ENCODE peak calls at places on chromosomes 6 and 20, in five cellular contexts. I, O, E, L and Z are unnamed samples.

GRCh38 chr6:126337323-126337722 is 2.6 kb upstream of the CENPW start:
- DNase-seq in I (no peak), O (no peak), E (peak), L (no peak), Z (no peak)

GRCh38 chr6:32290886-32291450 is 67.1 kb upstream of the NOTCH4 start:
- DNase-seq in I (no peak), O (no peak), E (peak), L (no peak), Z (no peak)

GRCh38 chr6:26020983-26021349 is 58.4 kb downstream of the TRIM38 start:
- DNase-seq in I (peak), O (peak), E (peak), L (peak), Z (peak)

GRCh38 chr6:168609914-168610490 is 169.0 kb downstream of the SMOC2 start:
- DNase-seq in I (no peak), O (no peak), E (no peak), L (no peak), Z (no peak)

GRCh38 chr6:108896111-108896661 is 48.0 kb downstream of the ARMC2 start:
- DNase-seq in I (no peak), O (no peak), E (peak), L (no peak), Z (no peak)

GRCh38 chr6:116500969-116501433 is 10.4 kb upstream of the CALHM5 start:
- DNase-seq in I (no peak), O (no peak), E (no peak), L (peak), Z (no peak)

GRCh38 chr6:53299331-53299835 is 49.4 kb downstream of the ELOVL5 start:
- DNase-seq in I (no peak), O (no peak), E (no peak), L (no peak), Z (no peak)

GRCh38 chr6:89139509-89140346 is 6.1 kb upstream of the PM20D2 start:
- DNase-seq in I (no peak), O (no peak), E (no peak), L (no peak), Z (no peak)

GRCh38 chr6:33599413-33599911 is 19.4 kb upstream of the BAK1 start:
- DNase-seq in I (no peak), O (no peak), E (no peak), L (no peak), Z (no peak)

GRCh38 chr6:100554228-100554627 is 89.5 kb upstream of the SIM1 start:
- DNase-seq in I (no peak), O (no peak), E (no peak), L (no peak), Z (no peak)

DNA sequence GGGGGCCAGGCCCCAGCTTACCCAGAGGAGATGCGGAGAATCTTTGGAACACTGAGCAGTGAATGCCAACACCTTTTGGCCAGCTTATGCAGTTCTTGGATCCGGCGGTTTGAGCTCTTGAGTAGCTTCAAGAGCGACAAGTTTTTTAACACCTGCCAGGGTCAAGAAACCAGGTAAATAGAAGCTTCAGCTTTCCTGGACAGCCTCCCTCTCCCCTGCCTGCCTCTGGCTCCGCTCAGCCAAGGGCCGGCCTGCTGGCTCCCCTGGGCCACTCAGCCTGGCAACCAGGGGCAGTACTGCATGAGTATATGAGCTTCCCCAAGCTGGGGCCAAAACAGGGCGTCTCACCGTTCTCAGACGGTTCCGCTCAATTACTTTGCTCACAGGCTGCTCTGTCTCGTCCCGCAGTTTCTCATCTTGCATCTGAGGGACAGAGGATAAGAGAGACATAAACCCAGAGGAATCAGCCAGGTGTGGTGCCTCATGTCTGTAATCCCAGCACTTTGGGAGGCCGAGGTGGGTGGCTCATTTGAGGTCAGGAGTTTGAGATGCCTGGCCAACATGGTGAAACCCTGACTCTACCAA is 842 bp downstream of the TP53TG5 start:
- DNase-seq in I (no peak), O (peak), E (no peak), L (no peak), Z (no peak)
- TF ChIP-seq CTCF in I (no peak), O (no peak), E (no peak), L (no peak), Z (no peak)

GRCh38 chr6:41591122-41591521 is 44.9 kb downstream of the FOXP4 start:
- DNase-seq in I (no peak), O (no peak), E (no peak), L (no peak), Z (no peak)
- TF ChIP-seq CTCF in I (no peak), O (no peak), E (no peak), L (no peak), Z (no peak)

DNA sequence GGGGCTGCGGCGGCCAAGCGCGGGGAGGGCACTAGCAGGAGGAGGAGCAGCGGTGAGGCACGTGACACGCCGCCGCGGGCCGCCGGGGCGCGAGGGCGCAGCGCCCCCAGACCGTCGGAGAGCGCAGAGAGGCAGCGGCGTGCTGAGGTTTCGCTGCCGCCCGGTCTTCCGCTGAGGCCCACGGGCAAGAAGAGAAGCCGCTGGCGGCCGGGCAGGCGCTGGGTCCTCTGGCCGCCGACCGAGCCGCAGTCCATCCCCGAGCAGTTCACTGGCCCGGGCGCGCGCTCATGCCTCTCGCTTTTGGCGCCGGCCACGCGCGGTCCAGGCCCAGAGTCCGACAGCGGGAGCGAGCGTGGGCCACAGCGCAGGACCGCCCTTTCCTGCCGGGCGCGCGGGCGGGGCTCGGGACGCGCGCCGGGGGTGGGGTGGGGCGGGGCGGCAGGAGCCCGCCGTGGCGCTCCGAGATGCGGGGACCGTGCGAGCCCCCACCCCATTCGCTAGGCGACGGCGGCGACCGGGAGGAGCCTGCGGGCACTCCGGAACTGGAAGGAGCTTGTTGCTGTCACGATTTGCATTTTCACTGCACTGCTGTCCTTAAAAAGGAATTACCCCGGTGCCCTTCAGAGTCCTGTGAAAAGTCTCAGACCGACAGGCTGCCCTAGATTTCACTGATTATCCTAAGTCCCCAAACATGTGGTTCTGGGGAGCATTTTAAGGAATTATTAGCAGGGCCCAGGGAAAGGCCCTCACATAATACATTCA is at the start of gene MCUR1:
- DNase-seq in I (peak), O (peak), E (peak), L (peak), Z (peak)
- TF ChIP-seq CTCF in I (peak), O (no peak), E (peak), L (no peak), Z (peak)

DNA sequence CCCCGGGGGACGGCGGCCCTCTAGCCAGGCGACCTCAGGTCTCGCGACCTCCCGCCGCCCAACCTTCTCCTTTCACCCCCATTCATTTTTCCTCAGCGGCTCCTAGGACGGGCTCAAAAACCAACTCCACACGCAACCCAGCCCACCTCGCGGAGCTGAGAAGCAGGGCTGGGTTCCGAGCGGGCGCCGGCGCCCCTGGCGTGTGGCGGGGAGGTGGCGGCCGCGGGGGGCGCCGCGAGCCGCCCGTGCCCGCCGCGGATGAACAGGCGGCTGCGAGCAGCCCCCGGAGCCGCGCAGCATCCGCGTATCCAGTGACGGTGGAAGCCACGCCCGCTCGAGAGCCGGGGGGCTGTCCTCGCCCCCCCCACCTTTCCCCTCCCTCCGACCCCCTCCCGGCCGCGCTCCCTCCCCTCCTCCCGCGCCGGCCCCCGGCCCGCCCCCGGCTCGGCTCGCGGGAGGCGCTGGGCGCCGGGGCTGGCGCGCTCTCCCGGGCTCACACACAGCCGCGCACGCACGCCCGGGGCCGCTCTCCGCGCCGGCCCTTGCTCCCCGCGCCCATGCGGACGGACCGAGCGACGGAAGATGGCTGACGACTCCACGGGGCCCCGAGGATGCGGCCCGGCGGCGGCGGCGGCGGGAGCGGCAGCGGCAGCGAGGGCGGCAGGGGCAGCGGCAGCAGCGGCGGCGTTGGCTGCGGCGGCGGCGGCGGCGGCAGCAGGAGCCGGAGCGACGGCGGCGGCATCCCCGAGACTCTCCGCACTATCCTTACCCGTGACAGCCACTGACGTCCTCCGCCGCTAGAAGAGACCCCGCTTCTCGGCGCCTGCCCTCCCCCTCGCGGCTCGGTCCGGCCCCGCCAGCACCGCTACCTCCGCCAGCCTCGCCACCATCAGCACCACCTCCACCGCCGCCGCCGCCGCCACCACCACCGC is at the start of gene SOBP:
- DNase-seq in I (peak), O (peak), E (no peak), L (peak), Z (peak)
- TF ChIP-seq CTCF in I (peak), O (no peak), E (no peak), L (no peak), Z (peak)